ENCODE peak calls at places on chromosomes 1 and 21, in nine cellular contexts. X, M, K, I, Y, A, B, G and Z are unnamed samples.

GRCh38 chr1:147273409-147274307 is 31.2 kb downstream of the CHD1L start:
- DNase-seq in G (peak), A (no peak), M (peak), Y (peak), X (no peak), K (no peak), I (no peak), B (no peak), Z (no peak)

GRCh38 chr1:244064621-244065020 is 13.5 kb downstream of the ZBTB18 start:
- DNase-seq in I (no peak), G (no peak), X (no peak), M (no peak), B (no peak), K (no peak), A (no peak), Y (no peak), Z (no peak)

GRCh38 chr21:35614412-35614901 is 445.9 kb downstream of the SETD4 start:
- DNase-seq in I (no peak), G (no peak), X (no peak), Y (peak), A (no peak), B (no peak), K (no peak), M (no peak), Z (no peak)

GRCh38 chr1:40703316-40703715 is 11.8 kb downstream of the NFYC start:
- DNase-seq in A (no peak), G (no peak), X (no peak), Y (peak), B (no peak), K (no peak), M (no peak), I (no peak), Z (no peak)

GRCh38 chr1:244049969-244050834 is 881 bp upstream of the ZBTB18 start:
- DNase-seq in Y (no peak), G (no peak), K (peak), A (peak), I (no peak), X (no peak), M (no peak), B (no peak), Z (no peak)

GRCh38 chr1:8033322-8033721 is 7.2 kb upstream of the ERRFI1 start:
- DNase-seq in M (no peak), I (no peak), A (no peak), X (no peak), Y (no peak), B (no peak), G (no peak), K (no peak), Z (no peak)

GRCh38 chr1:27672750-27673112 is 739 bp upstream of the IFI6 start:
- DNase-seq in A (no peak), I (no peak), B (no peak), K (no peak), M (no peak), Y (no peak), G (no peak), X (no peak), Z (no peak)

GRCh38 chr1:246961939-246962373 is 30.2 kb upstream of the AHCTF1 start:
- DNase-seq in M (no peak), A (peak), B (peak), Y (no peak), K (no peak), X (peak), I (no peak), G (no peak), Z (no peak)

GRCh38 chr1:33852711-33853110 is 11.2 kb upstream of the HMGB4 start:
- DNase-seq in A (no peak), I (no peak), M (no peak), X (no peak), Y (no peak), B (no peak), G (no peak), K (no peak), Z (no peak)

GRCh38 chr1:111952258-111952657 is 37.2 kb downstream of the KCND3 start:
- DNase-seq in G (no peak), B (no peak), X (no peak), A (peak), I (no peak), K (no peak), Y (peak), M (no peak), Z (no peak)

GRCh38 chr1:200666309-200666708 is 3.4 kb downstream of the DDX59 start:
- DNase-seq in K (no peak), M (no peak), A (no peak), X (no peak), Y (no peak), B (no peak), I (no peak), G (no peak), Z (no peak)

GRCh38 chr1:84997667-84998600 is 1.0 kb upstream of the MCOLN2 start:
- DNase-seq in X (peak), A (peak), B (no peak), K (no peak), G (peak), M (no peak), Y (peak), I (peak), Z (peak)

GRCh38 chr1:221801773-221802516 is 60.1 kb upstream of the DUSP10 start:
- DNase-seq in M (peak), A (no peak), K (no peak), G (no peak), B (no peak), Y (peak), X (no peak), I (no peak), Z (no peak)

GRCh38 chr1:151067185-151067584 is 3.4 kb upstream of the GABPB2 start:
- DNase-seq in G (no peak), A (no peak), K (no peak), I (no peak), Y (no peak), M (no peak), B (no peak), X (no peak), Z (no peak)

GRCh38 chr1:103788377-103788776 is 38.7 kb downstream of the AMY1C start:
- DNase-seq in B (no peak), M (peak), X (no peak), A (no peak), G (no peak), K (no peak), I (no peak), Y (peak), Z (no peak)

GRCh38 chr1:228964178-228964819 is 229.0 kb downstream of the RHOU start:
- DNase-seq in I (no peak), G (no peak), K (no peak), A (no peak), Y (peak), M (peak), B (no peak), X (peak), Z (no peak)

GRCh38 chr1:94009304-94009703 is 100.1 kb upstream of the GCLM start:
- DNase-seq in K (no peak), M (no peak), X (no peak), A (no peak), B (no peak), Y (no peak), I (no peak), G (no peak), Z (no peak)

GRCh38 chr21:23356905-23357304 is 2250.4 kb downstream of the MRPL39 start:
- DNase-seq in I (no peak), A (no peak), M (no peak), G (no peak), X (no peak), K (no peak), Y (no peak), B (no peak), Z (no peak)

GRCh38 chr1:206672011-206672688 is 12.6 kb upstream of the MAPKAPK2 start:
- DNase-seq in I (no peak), M (no peak), G (no peak), B (no peak), Y (no peak), A (no peak), K (no peak), X (no peak), Z (no peak)

GRCh38 chr1:16606106-16606505 is 7.3 kb downstream of the NBPF1 start:
- DNase-seq in X (no peak), K (no peak), B (no peak), A (no peak), Y (no peak), G (no peak), M (no peak), I (no peak), Z (no peak)

GRCh38 chr1:218259800-218260199 is 25.3 kb upstream of the RRP15 start:
- DNase-seq in Y (peak), G (peak), B (no peak), X (no peak), K (no peak), M (peak), A (no peak), I (no peak), Z (no peak)

GRCh38 chr1:17119076-17119743 is at the start of gene PADI2:
- DNase-seq in K (peak), Y (peak), M (peak), B (peak), G (peak), A (peak), I (peak), X (peak), Z (peak)

GRCh38 chr1:17926906-17927305 is 171.8 kb downstream of the ACTL8 start:
- DNase-seq in K (no peak), X (no peak), I (no peak), Y (no peak), A (no peak), B (no peak), G (no peak), M (no peak), Z (no peak)

GRCh38 chr1:112905420-112906154 is 50.4 kb downstream of the SLC16A1 start:
- DNase-seq in G (no peak), B (no peak), A (no peak), K (no peak), M (no peak), Y (peak), I (no peak), X (no peak), Z (no peak)

GRCh38 chr21:44815852-44816628 is 1.8 kb downstream of the SUMO3 start:
- DNase-seq in M (no peak), A (no peak), K (no peak), B (no peak), I (no peak), Y (no peak), G (no peak), X (no peak), Z (peak)

GRCh38 chr1:190478193-190479007 is 736 bp upstream of the BRINP3 start:
- DNase-seq in B (peak), G (peak), Y (peak), K (no peak), M (peak), X (no peak), A (no peak), I (peak), Z (peak)

GRCh38 chr1:66412689-66413088 is 121.3 kb upstream of the SGIP1 start:
- DNase-seq in K (no peak), G (no peak), A (no peak), B (no peak), X (no peak), Y (no peak), M (no peak), I (no peak), Z (no peak)

DNA sequence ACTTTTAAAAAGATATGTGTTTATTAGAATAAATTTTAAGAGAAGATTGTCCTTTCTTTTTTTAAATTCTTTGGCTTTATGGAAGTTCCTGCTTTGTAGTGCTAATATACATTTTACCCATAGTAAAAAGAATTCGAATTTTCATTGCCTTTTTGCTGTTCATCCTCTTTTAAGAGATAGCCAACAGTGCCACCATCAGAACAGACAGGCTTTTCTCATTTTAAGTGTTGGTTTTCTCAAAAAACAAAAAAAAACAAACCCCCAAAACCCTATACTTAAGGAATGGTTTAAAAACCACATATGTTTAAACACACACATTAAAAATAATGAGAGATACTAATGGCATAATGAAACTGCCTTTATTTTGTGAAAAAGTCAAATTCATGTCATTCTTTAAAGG is 118.8 kb downstream of the NEK7 start:
- DNase-seq in I (no peak), Y (no peak), G (no peak), B (no peak), K (no peak), A (no peak), M (no peak), X (no peak), Z (no peak)
- TF ChIP-seq CTCF in I (no peak), Y (no peak), G (no peak), B (no peak), K (no peak), A (no peak), M (no peak), X (no peak), Z (no peak)

GRCh38 chr1:202101182-202101581 is 21.5 kb upstream of the GPR37L1 start:
- DNase-seq in X (no peak), G (no peak), B (no peak), M (peak), A (no peak), Y (no peak), K (no peak), I (no peak), Z (no peak)
- TF ChIP-seq CTCF in X (no peak), G (no peak), B (no peak), M (peak), A (no peak), Y (no peak), K (no peak), I (no peak), Z (no peak)

GRCh38 chr1:167060141-167061072 is 29.8 kb downstream of the GPA33 start:
- DNase-seq in G (no peak), X (no peak), I (no peak), Y (no peak), B (no peak), A (no peak), K (no peak), M (peak), Z (no peak)
- TF ChIP-seq CTCF in G (no peak), X (no peak), I (no peak), Y (peak), B (no peak), A (no peak), K (no peak), M (no peak), Z (no peak)

DNA sequence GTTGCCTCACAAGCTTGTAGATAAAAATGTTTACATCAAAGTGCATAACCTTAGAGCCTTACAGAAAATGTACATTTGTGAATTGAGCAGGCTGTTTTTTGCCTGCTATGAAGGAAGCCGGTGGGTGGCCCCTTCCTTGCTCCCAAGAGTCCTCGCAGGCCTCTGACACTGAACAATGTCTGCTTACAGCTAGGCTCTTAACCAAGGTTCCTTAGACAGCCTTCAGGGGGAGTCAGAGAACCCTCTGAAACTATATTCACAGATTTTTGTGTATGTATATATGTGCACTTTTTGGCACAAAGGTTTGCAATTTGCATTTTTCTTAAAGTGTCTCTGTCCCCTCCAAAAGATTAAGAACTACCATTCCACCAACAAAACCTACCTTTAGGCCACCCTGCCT is 282.6 kb downstream of the BARHL2 start:
- DNase-seq in M (peak), B (no peak), I (peak), G (no peak), X (no peak), Y (peak), K (no peak), A (no peak), Z (no peak)
- TF ChIP-seq CTCF in M (no peak), B (no peak), I (no peak), G (no peak), X (no peak), Y (peak), K (no peak), A (no peak), Z (peak)

GRCh38 chr1:213560226-213560625 is 427.5 kb upstream of the PROX1 start:
- DNase-seq in M (no peak), X (no peak), G (no peak), A (no peak), B (no peak), Y (no peak), I (no peak), K (no peak), Z (no peak)

GRCh38 chr1:213561870-213562269 is 425.9 kb upstream of the PROX1 start:
- DNase-seq in G (no peak), M (no peak), X (no peak), Y (no peak), K (no peak), A (no peak), B (no peak), I (no peak), Z (no peak)

GRCh38 chr1:213568929-213569815 is 418.6 kb upstream of the PROX1 start:
- DNase-seq in M (no peak), X (no peak), G (no peak), I (no peak), K (no peak), Y (peak), A (no peak), B (no peak), Z (no peak)

GRCh38 chr1:213569816-213570150 is 418.0 kb upstream of the PROX1 start:
- DNase-seq in K (no peak), A (no peak), G (no peak), Y (no peak), M (no peak), I (no peak), X (no peak), B (no peak), Z (no peak)

DNA sequence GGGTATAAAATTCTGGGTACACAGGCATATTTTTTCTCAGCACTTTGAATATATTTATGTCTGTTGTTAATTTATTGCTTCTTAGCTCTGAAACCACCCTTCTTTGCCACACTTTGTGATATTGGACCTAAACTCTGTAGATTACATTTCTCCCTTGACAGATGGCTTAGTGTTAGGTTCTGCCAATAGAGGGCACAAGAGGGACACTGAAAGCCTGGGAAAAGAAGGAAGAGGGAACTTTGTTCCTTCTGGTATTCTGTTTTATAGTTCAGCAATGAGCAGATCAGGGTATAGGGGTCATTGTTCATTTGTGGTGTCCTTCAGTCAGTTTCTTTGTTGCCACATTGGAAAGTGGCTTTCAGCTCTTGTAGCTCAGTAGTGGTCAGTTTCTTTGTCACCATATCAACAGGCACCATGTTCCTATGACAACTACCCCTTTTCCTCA is 423.5 kb upstream of the PROX1 start:
- DNase-seq in K (no peak), X (no peak), B (no peak), A (no peak), G (no peak), M (peak), Y (peak), I (no peak), Z (no peak)
- TF ChIP-seq CTCF in K (no peak), X (peak), B (peak), A (no peak), G (peak), M (no peak), Y (peak), I (peak), Z (peak)

GRCh38 chr1:100866901-100867206 is 27.8 kb downstream of the EXTL2 start:
- DNase-seq in I (no peak), B (no peak), M (no peak), A (no peak), G (no peak), Y (no peak), K (no peak), X (no peak), Z (no peak)

GRCh38 chr1:100869996-100870395 is 24.6 kb downstream of the EXTL2 start:
- DNase-seq in Y (no peak), I (no peak), M (no peak), X (no peak), B (no peak), K (no peak), G (no peak), A (no peak), Z (no peak)

GRCh38 chr1:100866041-100866900 is 28.4 kb downstream of the EXTL2 start:
- DNase-seq in X (no peak), G (peak), I (no peak), K (no peak), M (peak), Y (peak), B (no peak), A (no peak), Z (no peak)

GRCh38 chr1:100862591-100862990 is 32.1 kb downstream of the EXTL2 start:
- DNase-seq in X (no peak), K (no peak), I (no peak), G (no peak), Y (no peak), A (no peak), B (no peak), M (no peak), Z (no peak)

DNA sequence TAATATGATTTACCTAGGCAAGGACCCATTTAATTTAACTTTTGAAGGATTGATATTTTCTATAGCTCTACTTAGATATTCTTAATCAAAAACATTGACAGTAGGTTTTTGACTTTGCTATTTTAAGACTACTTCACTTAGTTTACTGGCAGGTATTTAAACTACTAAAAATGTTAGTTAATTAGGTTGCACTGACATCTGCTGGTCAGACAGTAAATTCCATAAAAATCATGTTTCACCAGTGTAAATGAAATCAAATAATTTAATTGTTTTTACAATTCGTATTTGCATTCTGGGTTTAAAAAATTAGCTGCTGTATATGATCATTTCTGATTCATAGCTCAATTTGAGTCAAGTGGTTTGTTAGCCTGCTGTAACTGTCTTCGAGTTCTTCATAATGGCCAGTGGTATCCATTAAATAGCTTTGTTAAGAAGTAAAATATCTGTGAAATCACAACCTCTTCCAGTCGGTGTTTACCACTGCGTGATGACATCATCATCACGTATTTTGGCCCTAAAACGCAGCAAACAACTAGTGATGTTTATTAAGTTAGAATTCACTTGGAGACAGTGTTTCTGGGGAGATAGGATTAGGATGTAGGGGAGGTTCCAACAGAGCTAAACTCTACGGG is 26.2 kb downstream of the EXTL2 start:
- DNase-seq in X (no peak), Y (peak), G (peak), A (no peak), M (peak), I (no peak), B (no peak), K (no peak), Z (no peak)
- TF ChIP-seq CTCF in X (peak), Y (no peak), G (peak), A (peak), M (peak), I (peak), B (peak), K (peak), Z (peak)

GRCh38 chr1:110462964-110463363 is 12.0 kb downstream of the PROK1 start:
- DNase-seq in B (no peak), K (no peak), X (no peak), M (no peak), G (no peak), I (no peak), A (peak), Y (peak), Z (no peak)
- TF ChIP-seq CTCF in B (no peak), K (no peak), X (no peak), M (peak), G (no peak), I (no peak), A (no peak), Y (peak), Z (no peak)

DNA sequence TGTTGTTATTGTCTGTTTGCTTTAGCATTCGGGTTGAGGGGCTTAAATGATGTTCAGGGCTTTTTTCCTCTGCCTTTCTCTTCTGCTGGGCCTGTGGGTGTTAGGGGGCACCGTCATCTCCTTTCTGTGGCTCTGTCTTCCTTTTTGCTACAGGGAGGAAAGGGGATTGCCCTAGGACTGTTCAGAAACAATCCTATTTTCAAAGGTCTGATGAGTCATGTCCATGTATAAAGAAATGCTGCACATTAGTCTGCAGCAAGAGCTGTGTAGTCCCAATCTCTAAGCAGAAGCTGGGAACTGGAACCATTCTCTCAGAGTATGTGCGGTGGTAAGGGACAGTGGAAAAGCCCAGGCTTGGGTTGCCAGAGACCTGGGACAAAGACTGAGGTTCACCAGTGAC is 462.3 kb downstream of the OMA1 start:
- DNase-seq in K (no peak), B (no peak), A (no peak), I (no peak), X (no peak), Y (peak), G (no peak), M (no peak), Z (no peak)
- TF ChIP-seq CTCF in K (no peak), B (no peak), A (no peak), I (no peak), X (no peak), Y (no peak), G (no peak), M (no peak), Z (no peak)